ENCODE peak calls at places on chromosome 3, in five cellular contexts. V is uterus, H is body of pancreas, T is heart left ventricle, F is endothelial cell of umbilical vein. G is an unnamed sample.

GRCh38 chr3:25433868-25434267 is 5.8 kb downstream of the RARB start:
- DNase-seq in T (no peak), H (no peak), F (peak; percentile 95), V (peak; percentile 54), G (no peak)

GRCh38 chr3:36774072-36774471 is 9.7 kb upstream of the DCLK3 start:
- DNase-seq in T (no peak), V (no peak), H (no peak), F (no peak), G (no peak)

GRCh38 chr3:39254806-39255449 is 24.9 kb downstream of the CX3CR1 start:
- DNase-seq in F (no peak), V (no peak), T (no peak), H (no peak), G (no peak)

GRCh38 chr3:50573566-50574279 is 4.4 kb downstream of the HEMK1 start:
- DNase-seq in T (no peak), H (no peak), F (no peak), V (no peak), G (no peak)

GRCh38 chr3:117666827-117667226 is 957.2 kb downstream of the TUSC7 start:
- DNase-seq in H (no peak), V (no peak), T (no peak), F (no peak), G (no peak)

GRCh38 chr3:188531210-188531609 is 377.3 kb downstream of the LPP start:
- DNase-seq in V (no peak), T (no peak), H (no peak), F (peak; percentile 87), G (no peak)

GRCh38 chr3:13338231-13338630 is 81.9 kb downstream of the NUP210 start:
- DNase-seq in V (no peak), T (no peak), H (no peak), F (no peak), G (no peak)

GRCh38 chr3:102258666-102259227 is 176.1 kb upstream of the ZPLD1 start:
- DNase-seq in F (no peak), V (no peak), H (no peak), T (no peak), G (no peak)

GRCh38 chr3:141336672-141337522 is 31.4 kb upstream of the ZBTB38 start:
- DNase-seq in F (no peak), H (no peak), V (no peak), T (no peak), G (no peak)

GRCh38 chr3:169658311-169658931 is 5.1 kb downstream of the MECOM start:
- DNase-seq in F (peak; percentile 70), H (peak; percentile 60), T (peak; percentile 58), V (no peak), G (no peak)

GRCh38 chr3:14435175-14436011 is 33.0 kb downstream of the SLC6A6 start:
- DNase-seq in V (no peak), H (no peak), F (peak; percentile 88), T (no peak), G (no peak)

GRCh38 chr3:9890249-9891071 is at the start of gene JAGN1:
- DNase-seq in H (peak; percentile 89), T (peak; percentile 93), V (peak; percentile 92), F (peak; percentile 92), G (peak; percentile 86)
- TF ChIP-seq POLR2A in H (peak; percentile 70), T (no peak), V (peak; percentile 93), F (peak; percentile 95), G (peak; percentile 93)

DNA sequence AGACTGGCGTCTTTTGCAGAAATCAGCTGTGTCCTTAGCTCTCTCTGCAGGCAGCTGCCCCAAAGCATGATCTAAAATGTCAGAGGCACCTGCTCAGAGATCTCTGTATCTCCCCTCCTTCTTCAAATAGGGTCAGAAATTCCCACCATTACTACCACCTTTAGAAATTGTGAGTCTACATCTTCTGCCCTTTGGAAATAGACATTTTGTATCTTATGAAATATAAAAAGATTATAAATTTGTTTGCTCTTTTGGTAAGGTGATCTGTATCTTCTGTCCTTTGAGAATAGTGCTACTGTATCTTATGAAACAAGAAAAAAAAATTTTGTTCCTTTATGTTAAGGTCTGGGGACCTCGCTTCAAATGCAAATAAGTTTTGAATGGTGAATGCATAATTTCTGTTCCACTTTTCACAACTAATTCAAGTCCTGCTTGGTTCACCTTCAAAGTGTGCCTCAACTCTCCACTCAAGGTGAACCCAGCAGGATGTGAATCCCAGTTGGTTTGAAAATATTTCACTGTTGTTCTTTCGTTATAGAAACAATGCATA is 28.3 kb upstream of the GPD1L start:
- DNase-seq in V (no peak), H (no peak), F (no peak), T (no peak), G (no peak)
- TF ChIP-seq POLR2A in V (no peak), H (no peak), F (no peak), T (no peak), G (no peak)

GRCh38 chr3:32570426-32571191 is at the start of gene DYNC1LI1:
- DNase-seq in H (peak; percentile 95), T (peak; percentile 98), V (peak; percentile 94), F (peak; percentile 95), G (peak; percentile 97)
- TF ChIP-seq POLR2A in H (peak; percentile 65), T (peak; percentile 26), V (peak; percentile 78), F (peak; percentile 95), G (peak; percentile 60)

GRCh38 chr3:134483195-134483890 is 2.4 kb downstream of the ANAPC13 start:
- DNase-seq in F (peak; percentile 89), H (no peak), T (no peak), V (no peak), G (no peak)

GRCh38 chr3:134486577-134487041 is 752 bp downstream of the CEP63 start:
- DNase-seq in F (peak; percentile 47), H (no peak), V (no peak), T (no peak), G (no peak)

GRCh38 chr3:134485075-134485536 is 679 bp downstream of the ANAPC13 start:
- DNase-seq in T (no peak), H (peak; percentile 33), V (no peak), F (no peak), G (peak; percentile 24)

GRCh38 chr3:134487406-134487805 is 1.5 kb downstream of the CEP63 start:
- DNase-seq in T (no peak), F (no peak), H (no peak), V (no peak), G (no peak)

DNA sequence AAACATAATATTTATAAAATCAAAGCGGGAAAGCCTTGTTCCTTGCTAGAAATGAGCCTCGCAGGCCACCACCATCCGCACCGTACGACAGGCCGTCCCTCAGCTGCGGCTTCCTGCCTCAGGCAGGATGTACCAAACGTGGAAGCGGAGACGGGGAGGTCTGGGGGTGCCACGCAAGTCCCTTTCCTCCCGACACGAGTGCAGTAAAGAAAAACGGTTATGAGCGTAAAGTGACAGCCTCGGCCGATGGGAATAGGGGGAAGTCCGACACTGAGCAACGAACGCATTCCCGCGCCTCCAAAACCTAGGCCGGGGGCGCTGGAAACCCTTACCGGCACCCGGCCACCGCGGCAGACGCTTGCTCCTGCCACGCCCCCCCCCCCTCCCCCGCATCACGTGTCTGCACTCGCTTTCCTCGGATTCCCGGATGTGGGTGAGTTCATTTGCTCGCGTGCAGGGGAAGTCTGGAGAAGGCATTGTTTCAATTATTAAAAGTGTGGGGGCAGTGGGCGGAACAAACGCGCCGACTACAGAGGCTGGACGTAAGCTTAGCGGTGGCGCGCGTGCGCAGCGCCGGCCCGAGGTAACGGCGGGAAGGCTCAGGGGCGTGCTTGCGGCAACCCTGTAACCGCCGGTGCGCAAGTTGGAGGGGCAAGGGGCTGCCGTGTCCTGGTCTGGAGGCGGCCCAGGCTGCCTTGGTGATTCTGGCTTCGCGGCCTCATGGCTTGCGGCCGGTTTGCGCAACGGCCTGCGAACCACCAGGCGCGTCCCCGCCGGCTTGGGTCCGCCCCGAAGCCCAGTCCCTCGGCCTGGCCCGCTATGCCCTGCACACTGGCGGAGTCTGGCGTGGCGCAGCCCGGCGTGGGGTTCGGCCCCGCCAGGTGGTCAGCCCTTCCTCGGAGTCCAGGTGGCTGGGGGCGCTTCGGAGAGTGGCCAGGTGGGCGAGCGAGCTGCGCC is at the start of the genes ANAPC13 and CEP63:
- DNase-seq in H (peak; percentile 94), F (peak; percentile 99), V (peak; percentile 97), T (peak; percentile 95), G (peak; percentile 91)
- TF ChIP-seq POLR2A in H (peak; percentile 33), F (peak; percentile 82), V (peak; percentile 78), T (no peak), G (peak; percentile 69)

DNA sequence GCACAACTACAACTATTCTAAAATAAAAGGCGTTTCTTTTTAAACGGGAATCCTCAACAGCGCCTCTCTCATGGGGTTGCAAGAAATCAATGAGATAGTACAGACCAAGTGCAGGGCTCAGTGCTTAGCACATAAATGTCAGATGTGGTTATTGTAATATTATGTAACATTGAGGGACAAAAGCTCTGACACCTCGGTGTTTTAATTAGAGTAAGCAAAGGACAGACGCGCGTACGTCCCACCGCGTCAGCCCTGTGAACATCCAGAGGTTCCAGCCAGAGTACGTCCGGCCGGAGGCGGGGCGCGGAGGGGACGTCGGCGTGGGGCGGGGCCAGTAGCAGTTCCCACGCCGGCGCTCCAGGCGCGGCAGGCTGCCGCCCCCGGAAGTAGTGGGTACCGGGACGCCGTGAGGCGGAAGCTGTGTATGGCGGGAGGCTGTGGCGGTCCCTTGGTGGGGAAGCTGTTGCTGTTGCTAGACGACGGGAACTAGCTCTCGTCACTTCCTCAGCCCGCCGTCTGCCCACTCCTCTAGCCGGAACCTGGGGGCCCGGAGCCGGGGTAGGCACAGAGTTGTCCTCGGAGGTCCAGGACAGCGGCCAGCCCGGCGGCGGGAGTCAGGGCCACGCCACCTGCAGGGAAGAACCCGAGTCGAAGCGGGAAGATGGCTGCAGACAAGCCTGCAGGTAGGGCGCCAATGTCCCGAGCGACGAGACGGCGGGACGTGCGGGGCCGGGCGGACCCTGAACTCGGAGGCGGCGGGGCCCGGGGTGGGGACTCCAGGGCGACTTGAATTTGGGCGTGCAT is at the start of gene CNOT10:
- DNase-seq in H (peak; percentile 92), T (peak; percentile 98), V (peak; percentile 88), F (peak; percentile 95), G (peak; percentile 90)
- TF ChIP-seq POLR2A in H (no peak), T (no peak), V (peak; percentile 52), F (peak; percentile 41), G (peak; percentile 46)

GRCh38 chr3:157174616-157175498 is 14.9 kb upstream of the CCNL1 start:
- DNase-seq in F (peak; percentile 99), V (peak; percentile 100), H (peak; percentile 99), T (peak; percentile 99), G (peak; percentile 100)
- TF ChIP-seq POLR2A in F (peak; percentile 95), V (peak; percentile 96), H (peak; percentile 97), T (no peak), G (peak; percentile 98)

DNA sequence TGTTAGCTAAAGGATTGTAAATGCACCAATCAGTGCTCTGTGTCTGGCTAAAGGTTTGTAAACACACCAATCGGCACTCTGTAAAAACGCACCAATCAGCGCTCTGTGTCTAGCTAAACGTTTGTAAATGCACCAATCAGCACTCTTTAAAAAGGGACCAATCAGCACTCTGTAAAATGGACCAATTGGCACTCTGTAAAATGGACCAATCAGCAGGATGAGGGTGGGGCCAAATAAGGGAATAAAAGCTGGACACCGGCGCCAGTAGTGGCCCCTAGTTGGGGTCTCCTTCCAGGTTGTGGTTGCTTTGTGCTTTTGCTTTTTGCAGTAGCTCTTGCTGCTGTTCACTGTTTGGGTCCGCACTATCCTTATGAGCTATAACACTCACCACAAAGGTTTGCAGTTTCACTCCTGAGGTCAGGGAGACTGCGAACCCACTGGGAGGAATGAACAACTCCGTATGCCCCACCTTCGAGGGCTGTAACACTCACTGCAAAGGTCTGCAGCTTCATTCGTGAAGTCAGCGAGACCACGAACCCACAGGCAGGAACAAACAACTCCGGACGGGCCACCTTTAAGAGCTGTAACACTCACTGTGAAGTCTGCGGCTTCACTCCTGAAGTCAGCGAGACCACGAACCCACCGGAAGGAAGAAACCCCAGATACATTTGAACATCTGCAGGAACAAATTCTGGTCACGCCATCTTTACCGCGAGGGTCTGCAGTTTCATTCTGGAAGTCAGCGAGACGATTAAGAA is 1.1 kb upstream of the SUCLG2 start:
- DNase-seq in H (peak; percentile 14), T (peak; percentile 64), F (no peak), V (peak; percentile 18), G (no peak)
- TF ChIP-seq POLR2A in H (no peak), T (no peak), F (no peak), V (no peak), G (no peak)